ENCODE peak calls at places on chromosomes 5 and 9, in eight cellular contexts. A is cardiac muscle cell, H is prostate gland, C is fibroblast of lung, W is colonic mucosa, Z is hepatocyte, G is endodermal cell, B is cardiac fibroblast. V is an unnamed sample.

GRCh38 chr5:65737842-65738241 is 15.8 kb downstream of the NLN start:
- DNase-seq in Z (no peak), H (no peak), B (no peak), C (no peak), A (no peak), W (no peak), G (no peak), V (no peak)

GRCh38 chr5:113806250-113806649 is 292.8 kb downstream of the YTHDC2 start:
- DNase-seq in Z (no peak), H (no peak), B (peak), W (no peak), A (peak), G (peak), C (peak), V (no peak)

GRCh38 chr5:79975422-79975821 is 15.6 kb downstream of the MTX3 start:
- DNase-seq in Z (no peak), H (no peak), A (no peak), B (no peak), C (no peak), W (no peak), G (no peak), V (no peak)

GRCh38 chr5:7629559-7629958 is 221.4 kb downstream of the CFAP90 start:
- DNase-seq in H (no peak), B (no peak), W (no peak), Z (no peak), C (no peak), A (no peak), G (no peak), V (no peak)

GRCh38 chr5:172528440-172528839 is 74.1 kb upstream of the SH3PXD2B start:
- DNase-seq in C (no peak), A (no peak), B (no peak), G (peak), Z (no peak), W (peak), H (no peak), V (no peak)

GRCh38 chr9:108580021-108580439 is 275.8 kb downstream of the ACTL7B start:
- DNase-seq in H (peak), W (peak), C (no peak), A (no peak), Z (no peak), B (peak), G (no peak), V (no peak)

GRCh38 chr9:761155-761792 is 80.2 kb upstream of the DMRT1 start:
- DNase-seq in B (peak), A (no peak), W (no peak), C (peak), G (no peak), H (no peak), Z (peak), V (no peak)

GRCh38 chr9:16396389-16396788 is 474.1 kb downstream of the BNC2 start:
- DNase-seq in B (peak), G (no peak), H (no peak), C (peak), W (no peak), A (no peak), Z (no peak), V (no peak)

GRCh38 chr9:90698874-90699440 is 56.3 kb upstream of the DIRAS2 start:
- DNase-seq in A (no peak), B (no peak), C (no peak), Z (peak), H (no peak), W (no peak), G (no peak), V (no peak)

GRCh38 chr9:84941812-84942211 is 272.3 kb downstream of the NTRK2 start:
- DNase-seq in C (no peak), A (no peak), W (no peak), B (no peak), G (no peak), Z (no peak), H (no peak), V (no peak)

GRCh38 chr5:76724871-76725270 is 8.9 kb downstream of the F2R start:
- DNase-seq in H (no peak), G (no peak), B (peak), C (no peak), A (no peak), W (no peak), Z (peak), V (no peak)

GRCh38 chr5:177592010-177592834 is at the start of gene TMED9:
- DNase-seq in W (peak), Z (peak), B (peak), A (peak), C (peak), G (peak), H (peak), V (peak)

GRCh38 chr9:137452761-137453642 is 6.1 kb downstream of the NSMF start:
- DNase-seq in B (no peak), G (no peak), A (no peak), C (no peak), Z (no peak), W (peak), H (no peak), V (peak)

GRCh38 chr5:139649082-139649991 is 1.2 kb downstream of the CXXC5 start:
- DNase-seq in G (peak), H (no peak), Z (peak), A (peak), B (peak), C (no peak), W (no peak), V (peak)

GRCh38 chr9:107049825-107050184 is 186.8 kb downstream of the ZNF462 start:
- DNase-seq in H (no peak), W (no peak), B (no peak), Z (no peak), G (peak), C (no peak), A (no peak), V (no peak)

GRCh38 chr5:136020383-136021015 is 8.3 kb upstream of the TGFBI start:
- DNase-seq in B (peak), G (peak), Z (peak), C (peak), W (no peak), H (no peak), A (no peak), V (no peak)

GRCh38 chr5:129098488-129099183 is 4.1 kb downstream of the ISOC1 start:
- DNase-seq in G (no peak), W (no peak), C (no peak), Z (no peak), B (peak), H (no peak), A (no peak), V (no peak)

GRCh38 chr5:37838933-37839341 is 904 bp downstream of the GDNF start:
- DNase-seq in G (peak), B (peak), H (no peak), A (no peak), C (no peak), Z (peak), W (no peak), V (no peak)

GRCh38 chr5:83503662-83504061 is 32.1 kb downstream of the VCAN start:
- DNase-seq in C (peak), Z (no peak), G (no peak), W (no peak), A (no peak), H (no peak), B (peak), V (no peak)

GRCh38 chr5:79890119-79890870 is 100.8 kb downstream of the MTX3 start:
- DNase-seq in G (no peak), H (no peak), Z (no peak), C (no peak), W (no peak), B (no peak), A (no peak), V (no peak)

GRCh38 chr5:1079486-1079885 is 32.4 kb downstream of the SLC12A7 start:
- DNase-seq in C (no peak), G (no peak), Z (no peak), B (no peak), A (no peak), H (no peak), W (no peak), V (no peak)

GRCh38 chr9:116812231-116813028 is 125.3 kb downstream of the TRIM32 start:
- DNase-seq in H (no peak), B (peak), W (no peak), C (no peak), Z (no peak), A (no peak), G (no peak), V (no peak)

GRCh38 chr9:99221266-99221622 is 498 bp downstream of the ALG2 start:
- DNase-seq in G (no peak), Z (no peak), W (no peak), B (peak), H (peak), C (no peak), A (no peak), V (no peak)

GRCh38 chr9:21833090-21833801 is 30.8 kb downstream of the MTAP start:
- DNase-seq in W (no peak), G (no peak), H (no peak), A (no peak), C (no peak), B (no peak), Z (no peak), V (no peak)

GRCh38 chr5:131068893-131069643 is 96.0 kb downstream of the HINT1 start:
- DNase-seq in Z (no peak), A (peak), H (no peak), B (no peak), W (no peak), G (no peak), C (no peak), V (no peak)

GRCh38 chr5:158559066-158559465 is 540.6 kb downstream of the EBF1 start:
- DNase-seq in Z (no peak), A (no peak), W (no peak), B (no peak), G (no peak), C (no peak), H (no peak), V (no peak)

GRCh38 chr9:32344551-32345182 is 39.8 kb upstream of the ACO1 start:
- DNase-seq in B (peak), Z (no peak), A (no peak), W (no peak), C (peak), H (no peak), G (peak), V (no peak)

GRCh38 chr9:134957165-134957944 is 39.6 kb upstream of the FCN1 start:
- DNase-seq in W (no peak), B (no peak), Z (no peak), A (no peak), G (peak), H (no peak), C (no peak), V (peak)

GRCh38 chr5:78102498-78102897 is 192.0 kb downstream of the AP3B1 start:
- DNase-seq in Z (no peak), B (peak), W (no peak), H (no peak), C (no peak), A (no peak), G (no peak), V (no peak)

GRCh38 chr9:89477811-89478583 is 19.9 kb downstream of the SEMA4D start:
- DNase-seq in W (peak), G (no peak), A (peak), Z (peak), B (peak), H (peak), C (no peak), V (peak)

GRCh38 chr5:179803651-179804598 is 2.7 kb downstream of the MGAT4B start:
- DNase-seq in W (peak), C (no peak), H (no peak), A (no peak), Z (peak), G (peak), B (peak), V (peak)

GRCh38 chr5:80623911-80624457 is 30.5 kb upstream of the MSH3 start:
- DNase-seq in B (no peak), C (no peak), G (no peak), A (no peak), H (no peak), W (no peak), Z (no peak), V (no peak)

GRCh38 chr5:180498378-180498777 is 4.2 kb downstream of the CNOT6 start:
- DNase-seq in A (no peak), H (no peak), W (no peak), G (no peak), B (no peak), C (no peak), Z (no peak), V (no peak)

GRCh38 chr5:109990723-109991359 is 301.1 kb downstream of the MAN2A1 start:
- DNase-seq in W (no peak), B (no peak), C (no peak), H (no peak), A (no peak), G (no peak), Z (no peak), V (no peak)

GRCh38 chr9:21432640-21433425 is 7.4 kb upstream of the IFNA1 start:
- DNase-seq in C (no peak), B (no peak), Z (no peak), H (no peak), W (no peak), A (no peak), G (no peak), V (no peak)

GRCh38 chr9:138102246-138103051 is 224.9 kb downstream of the CACNA1B start:
- DNase-seq in G (peak), Z (no peak), C (no peak), B (no peak), W (peak), H (peak), A (no peak), V (no peak)

GRCh38 chr5:79845448-79846197 is 145.4 kb downstream of the MTX3 start:
- DNase-seq in W (no peak), C (peak), G (peak), A (no peak), B (peak), Z (no peak), H (no peak), V (no peak)

GRCh38 chr5:101278917-101279316 is 375.8 kb upstream of the ST8SIA4 start:
- DNase-seq in A (no peak), H (no peak), Z (no peak), C (no peak), W (no peak), B (no peak), G (no peak), V (no peak)

GRCh38 chr9:96109718-96110351 is 192.1 kb downstream of the HSD17B3 start:
- DNase-seq in B (peak), A (no peak), Z (no peak), W (no peak), G (no peak), C (peak), H (no peak), V (no peak)

GRCh38 chr9:13567833-13568232 is 288.3 kb upstream of the MPDZ start:
- DNase-seq in W (no peak), A (no peak), Z (no peak), B (peak), C (peak), H (no peak), G (no peak), V (no peak)
- H3K4me3 ChIP-seq in W (no peak), A (no peak), Z (no peak), B (no peak), C (no peak), H (no peak), G (no peak), V (no peak)

GRCh38 chr9:19782005-19782404 is 6.8 kb downstream of the SLC24A2 start:
- DNase-seq in W (no peak), G (peak), B (peak), A (peak), C (peak), H (no peak), Z (peak), V (no peak)
- H3K4me3 ChIP-seq in W (no peak), G (no peak), B (no peak), A (no peak), C (no peak), H (no peak), Z (no peak), V (no peak)

GRCh38 chr5:160198886-160199409 is 30.4 kb upstream of the FABP6 start:
- DNase-seq in A (no peak), H (no peak), C (no peak), W (no peak), G (peak), B (no peak), Z (peak), V (no peak)

GRCh38 chr5:160198148-160198545 is 31.2 kb upstream of the FABP6 start:
- DNase-seq in H (no peak), B (no peak), Z (no peak), W (no peak), A (no peak), G (peak), C (no peak), V (no peak)

GRCh38 chr5:160197341-160198147 is 31.8 kb upstream of the FABP6 start:
- DNase-seq in H (no peak), A (peak), W (no peak), Z (peak), B (peak), G (peak), C (peak), V (peak)

GRCh38 chr5:160199410-160199911 is 29.8 kb upstream of the FABP6 start:
- DNase-seq in G (peak), H (peak), B (peak), A (peak), W (peak), C (peak), Z (peak), V (peak)
- H3K4me3 ChIP-seq in G (no peak), H (peak), B (peak), A (no peak), W (peak), C (no peak), Z (no peak), V (peak)

GRCh38 chr9:73152445-73152844 is 780 bp downstream of the ANXA1 start:
- DNase-seq in A (peak), C (peak), B (peak), H (no peak), Z (peak), W (no peak), G (no peak), V (no peak)
- H3K4me3 ChIP-seq in A (no peak), C (peak), B (peak), H (peak), Z (peak), W (peak), G (no peak), V (peak)

GRCh38 chr9:34607331-34607730 is 4.6 kb downstream of the RPP25L start:
- DNase-seq in Z (no peak), G (no peak), W (no peak), C (no peak), H (no peak), A (no peak), B (no peak), V (no peak)

GRCh38 chr9:34611251-34611810 is 566 bp downstream of the RPP25L start:
- DNase-seq in C (peak), W (no peak), G (no peak), H (no peak), Z (peak), A (no peak), B (no peak), V (peak)

GRCh38 chr9:34612788-34613390 is 992 bp upstream of the RPP25L start:
- DNase-seq in H (peak), G (peak), B (peak), Z (peak), W (peak), C (peak), A (peak), V (peak)

GRCh38 chr9:34611811-34612787 is at the start of gene RPP25L:
- DNase-seq in H (peak), A (peak), Z (peak), B (peak), G (peak), C (peak), W (peak), V (peak)

GRCh38 chr9:34610434-34611206 is 1.3 kb downstream of the RPP25L start:
- DNase-seq in C (no peak), W (no peak), G (no peak), A (peak), H (no peak), B (no peak), Z (no peak), V (no peak)
- H3K4me3 ChIP-seq in C (no peak), W (peak), G (peak), A (peak), H (peak), B (peak), Z (no peak), V (no peak)